ENCODE peak calls at places on chromosomes 3 and 15, in eight cellular contexts. One of them, this sample, is unnamed. For H3K4me1, the result is how much of the 10 kb centered on the place peaks cover.

GRCh38 chr3:126049289-126050049 is 34.5 kb downstream of the SLC41A3 start:
- DNase-seq in GM23338: no peak
- DNase-seq in tibial nerve: no peak
- DNase-seq in fibroblast of lung: no peak
- DNase-seq in heart right ventricle: no peak
- DNase-seq in mammary epithelial cell: no peak
- DNase-seq in cardiac muscle cell: no peak
- DNase-seq in Caco-2: peak
- DNase-seq in this sample: no peak

GRCh38 chr3:190491533-190492054 is 22.3 kb upstream of the IL1RAP start:
- DNase-seq in GM23338: no peak
- DNase-seq in tibial nerve: no peak
- DNase-seq in fibroblast of lung: peak
- DNase-seq in heart right ventricle: peak
- DNase-seq in mammary epithelial cell: peak
- DNase-seq in cardiac muscle cell: no peak
- DNase-seq in Caco-2: no peak
- DNase-seq in this sample: no peak

GRCh38 chr3:8768364-8769087 is 887 bp downstream of the OXTR start:
- DNase-seq in GM23338: peak
- DNase-seq in tibial nerve: no peak
- DNase-seq in fibroblast of lung: peak
- DNase-seq in heart right ventricle: no peak
- DNase-seq in mammary epithelial cell: no peak
- DNase-seq in cardiac muscle cell: no peak
- DNase-seq in Caco-2: no peak
- DNase-seq in this sample: no peak

GRCh38 chr3:24657870-24658535 is 163.4 kb upstream of the THRB start:
- DNase-seq in GM23338: no peak
- DNase-seq in tibial nerve: no peak
- DNase-seq in fibroblast of lung: no peak
- DNase-seq in heart right ventricle: no peak
- DNase-seq in mammary epithelial cell: no peak
- DNase-seq in cardiac muscle cell: no peak
- DNase-seq in Caco-2: no peak
- DNase-seq in this sample: no peak

GRCh38 chr3:16477501-16477900 is 36.0 kb downstream of the RFTN1 start:
- DNase-seq in GM23338: no peak
- DNase-seq in tibial nerve: no peak
- DNase-seq in fibroblast of lung: peak
- DNase-seq in heart right ventricle: no peak
- DNase-seq in mammary epithelial cell: no peak
- DNase-seq in cardiac muscle cell: no peak
- DNase-seq in Caco-2: no peak
- DNase-seq in this sample: no peak

GRCh38 chr3:193734737-193735366 is 141.8 kb downstream of the OPA1 start:
- DNase-seq in GM23338: no peak
- DNase-seq in tibial nerve: no peak
- DNase-seq in fibroblast of lung: no peak
- DNase-seq in heart right ventricle: no peak
- DNase-seq in mammary epithelial cell: no peak
- DNase-seq in cardiac muscle cell: no peak
- DNase-seq in Caco-2: no peak
- DNase-seq in this sample: no peak

GRCh38 chr3:65914032-65914739 is 124.5 kb downstream of the MAGI1 start:
- DNase-seq in GM23338: peak
- DNase-seq in tibial nerve: no peak
- DNase-seq in fibroblast of lung: no peak
- DNase-seq in heart right ventricle: no peak
- DNase-seq in mammary epithelial cell: no peak
- DNase-seq in cardiac muscle cell: peak
- DNase-seq in Caco-2: no peak
- DNase-seq in this sample: no peak

GRCh38 chr15:22226034-22226790 is 145.9 kb downstream of the OR4M2 start:
- DNase-seq in GM23338: no peak
- DNase-seq in tibial nerve: no peak
- DNase-seq in fibroblast of lung: no peak
- DNase-seq in heart right ventricle: no peak
- DNase-seq in mammary epithelial cell: no peak
- DNase-seq in cardiac muscle cell: no peak
- DNase-seq in Caco-2: no peak
- DNase-seq in this sample: no peak

GRCh38 chr3:4723921-4724698 is 231.0 kb downstream of the ITPR1 start:
- DNase-seq in GM23338: no peak
- DNase-seq in tibial nerve: no peak
- DNase-seq in fibroblast of lung: no peak
- DNase-seq in heart right ventricle: no peak
- DNase-seq in mammary epithelial cell: no peak
- DNase-seq in cardiac muscle cell: no peak
- DNase-seq in Caco-2: no peak
- DNase-seq in this sample: no peak

GRCh38 chr15:101024111-101024695 is 105.0 kb downstream of the LRRK1 start:
- DNase-seq in GM23338: no peak
- DNase-seq in tibial nerve: peak
- DNase-seq in fibroblast of lung: peak
- DNase-seq in heart right ventricle: no peak
- DNase-seq in mammary epithelial cell: no peak
- DNase-seq in cardiac muscle cell: peak
- DNase-seq in Caco-2: no peak
- DNase-seq in this sample: peak

GRCh38 chr3:126781406-126781805 is 77.4 kb downstream of the CHCHD6 start:
- DNase-seq in GM23338: no peak
- DNase-seq in tibial nerve: no peak
- DNase-seq in fibroblast of lung: peak
- DNase-seq in heart right ventricle: no peak
- DNase-seq in mammary epithelial cell: no peak
- DNase-seq in cardiac muscle cell: no peak
- DNase-seq in Caco-2: no peak
- DNase-seq in this sample: no peak

GRCh38 chr15:43939070-43939469 is 112.3 kb downstream of the WDR76 start:
- DNase-seq in GM23338: peak
- DNase-seq in tibial nerve: no peak
- DNase-seq in fibroblast of lung: no peak
- DNase-seq in heart right ventricle: no peak
- DNase-seq in mammary epithelial cell: no peak
- DNase-seq in cardiac muscle cell: peak
- DNase-seq in Caco-2: no peak
- DNase-seq in this sample: no peak

GRCh38 chr3:25604107-25604805 is 60.5 kb downstream of the TOP2B start:
- DNase-seq in GM23338: no peak
- DNase-seq in tibial nerve: no peak
- DNase-seq in fibroblast of lung: peak
- DNase-seq in heart right ventricle: no peak
- DNase-seq in mammary epithelial cell: peak
- DNase-seq in cardiac muscle cell: peak
- DNase-seq in Caco-2: no peak
- DNase-seq in this sample: no peak

GRCh38 chr3:134212898-134213665 is 37.6 kb downstream of the RYK start:
- DNase-seq in GM23338: peak
- DNase-seq in tibial nerve: peak
- DNase-seq in fibroblast of lung: peak
- DNase-seq in heart right ventricle: peak
- DNase-seq in mammary epithelial cell: peak
- DNase-seq in cardiac muscle cell: peak
- DNase-seq in Caco-2: peak
- DNase-seq in this sample: peak

GRCh38 chr15:99106417-99107220 is 1.7 kb downstream of the SYNM start:
- DNase-seq in GM23338: no peak
- DNase-seq in tibial nerve: no peak
- DNase-seq in fibroblast of lung: peak
- DNase-seq in heart right ventricle: peak
- DNase-seq in mammary epithelial cell: no peak
- DNase-seq in cardiac muscle cell: peak
- DNase-seq in Caco-2: no peak
- DNase-seq in this sample: no peak

GRCh38 chr3:113436794-113437193 is 4.5 kb downstream of the CFAP44 start:
- DNase-seq in GM23338: peak
- DNase-seq in tibial nerve: no peak
- DNase-seq in fibroblast of lung: peak
- DNase-seq in heart right ventricle: no peak
- DNase-seq in mammary epithelial cell: peak
- DNase-seq in cardiac muscle cell: peak
- DNase-seq in Caco-2: no peak
- DNase-seq in this sample: no peak

DNA sequence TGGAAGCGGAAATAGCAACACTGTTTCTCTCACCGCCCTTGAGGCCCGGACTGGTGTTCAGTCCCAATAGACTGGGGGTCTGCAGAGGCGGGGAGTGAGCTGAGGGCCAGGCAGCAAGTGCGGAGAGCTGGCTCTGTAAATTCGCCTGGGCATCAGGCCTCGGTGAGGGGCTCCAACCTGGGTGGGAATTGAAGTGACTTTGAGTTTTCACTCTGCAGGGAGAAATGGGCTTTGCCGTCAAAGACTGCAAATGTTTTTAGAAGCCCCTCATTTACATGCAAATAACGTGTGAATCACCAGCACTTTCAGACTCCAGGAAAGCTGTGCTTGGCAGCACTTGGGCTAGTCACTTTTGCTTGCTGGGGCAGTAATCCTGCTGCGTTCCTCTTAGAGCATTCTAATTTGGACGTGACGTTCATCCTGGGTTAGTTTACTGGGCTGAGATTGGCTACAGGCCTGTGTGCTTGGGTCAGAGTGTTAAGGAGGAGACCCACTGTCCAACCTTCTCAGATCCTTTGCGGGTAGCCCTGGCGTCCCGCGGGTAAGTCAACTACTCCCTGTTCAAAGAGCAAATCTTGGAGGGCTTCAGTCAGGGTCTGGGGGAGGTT is 88.7 kb downstream of the AAGAB start:
- DNase-seq in GM23338: peak
- DNase-seq in tibial nerve: no peak
- DNase-seq in fibroblast of lung: peak
- DNase-seq in heart right ventricle: no peak
- DNase-seq in mammary epithelial cell: no peak
- DNase-seq in cardiac muscle cell: peak
- DNase-seq in Caco-2: no peak
- DNase-seq in this sample: no peak
- H3K4me1 ChIP-seq in GM23338: under half
- H3K4me1 ChIP-seq in tibial nerve: half or more
- H3K4me1 ChIP-seq in fibroblast of lung: half or more
- H3K4me1 ChIP-seq in heart right ventricle: half or more
- H3K4me1 ChIP-seq in mammary epithelial cell: under half
- H3K4me1 ChIP-seq in cardiac muscle cell: under half
- H3K4me1 ChIP-seq in Caco-2: under half
- H3K4me1 ChIP-seq in this sample: under half

GRCh38 chr15:90097475-90097874 is 4.8 kb downstream of the IDH2 start:
- DNase-seq in GM23338: no peak
- DNase-seq in tibial nerve: no peak
- DNase-seq in fibroblast of lung: no peak
- DNase-seq in heart right ventricle: no peak
- DNase-seq in mammary epithelial cell: no peak
- DNase-seq in cardiac muscle cell: no peak
- DNase-seq in Caco-2: no peak
- DNase-seq in this sample: peak

GRCh38 chr15:90099072-90099867 is 3.0 kb downstream of the IDH2 start:
- DNase-seq in GM23338: peak
- DNase-seq in tibial nerve: no peak
- DNase-seq in fibroblast of lung: no peak
- DNase-seq in heart right ventricle: no peak
- DNase-seq in mammary epithelial cell: no peak
- DNase-seq in cardiac muscle cell: no peak
- DNase-seq in Caco-2: no peak
- DNase-seq in this sample: peak

GRCh38 chr15:90101969-90102890 is at the start of gene IDH2:
- DNase-seq in GM23338: peak
- DNase-seq in tibial nerve: peak
- DNase-seq in fibroblast of lung: peak
- DNase-seq in heart right ventricle: peak
- DNase-seq in mammary epithelial cell: peak
- DNase-seq in cardiac muscle cell: peak
- DNase-seq in Caco-2: peak
- DNase-seq in this sample: peak

GRCh38 chr15:90101130-90101968 is 919 bp downstream of the IDH2 start:
- DNase-seq in GM23338: peak
- DNase-seq in tibial nerve: peak
- DNase-seq in fibroblast of lung: peak
- DNase-seq in heart right ventricle: peak
- DNase-seq in mammary epithelial cell: no peak
- DNase-seq in cardiac muscle cell: peak
- DNase-seq in Caco-2: no peak
- DNase-seq in this sample: peak

GRCh38 chr15:90099868-90100854 is 2.1 kb downstream of the IDH2 start:
- DNase-seq in GM23338: no peak
- DNase-seq in tibial nerve: peak
- DNase-seq in fibroblast of lung: peak
- DNase-seq in heart right ventricle: no peak
- DNase-seq in mammary epithelial cell: peak
- DNase-seq in cardiac muscle cell: peak
- DNase-seq in Caco-2: no peak
- DNase-seq in this sample: peak
- H3K4me3 ChIP-seq in GM23338: no peak
- H3K4me3 ChIP-seq in tibial nerve: no peak
- H3K4me3 ChIP-seq in fibroblast of lung: peak
- H3K4me3 ChIP-seq in heart right ventricle: peak
- H3K4me3 ChIP-seq in mammary epithelial cell: no peak
- H3K4me3 ChIP-seq in cardiac muscle cell: peak
- H3K4me3 ChIP-seq in Caco-2: no peak
- H3K4me3 ChIP-seq in this sample: no peak

GRCh38 chr3:51057111-51057510 is 328.0 kb upstream of the MANF start:
- DNase-seq in GM23338: no peak
- DNase-seq in tibial nerve: no peak
- DNase-seq in fibroblast of lung: no peak
- DNase-seq in heart right ventricle: no peak
- DNase-seq in mammary epithelial cell: no peak
- DNase-seq in cardiac muscle cell: no peak
- DNase-seq in Caco-2: no peak
- DNase-seq in this sample: no peak
- H3K4me1 ChIP-seq in GM23338: under half
- H3K4me1 ChIP-seq in tibial nerve: under half
- H3K4me1 ChIP-seq in fibroblast of lung: under half
- H3K4me1 ChIP-seq in heart right ventricle: under half
- H3K4me1 ChIP-seq in mammary epithelial cell: under half
- H3K4me1 ChIP-seq in cardiac muscle cell: under half
- H3K4me1 ChIP-seq in Caco-2: under half
- H3K4me1 ChIP-seq in this sample: under half

GRCh38 chr15:88512606-88513005 is 33.9 kb downstream of the DET1 start:
- DNase-seq in GM23338: no peak
- DNase-seq in tibial nerve: no peak
- DNase-seq in fibroblast of lung: peak
- DNase-seq in heart right ventricle: no peak
- DNase-seq in mammary epithelial cell: no peak
- DNase-seq in cardiac muscle cell: no peak
- DNase-seq in Caco-2: no peak
- DNase-seq in this sample: no peak

GRCh38 chr15:88509964-88510363 is 36.5 kb downstream of the DET1 start:
- DNase-seq in GM23338: no peak
- DNase-seq in tibial nerve: no peak
- DNase-seq in fibroblast of lung: no peak
- DNase-seq in heart right ventricle: no peak
- DNase-seq in mammary epithelial cell: no peak
- DNase-seq in cardiac muscle cell: no peak
- DNase-seq in Caco-2: no peak
- DNase-seq in this sample: no peak

GRCh38 chr15:88511161-88511560 is 35.3 kb downstream of the DET1 start:
- DNase-seq in GM23338: no peak
- DNase-seq in tibial nerve: no peak
- DNase-seq in fibroblast of lung: no peak
- DNase-seq in heart right ventricle: no peak
- DNase-seq in mammary epithelial cell: no peak
- DNase-seq in cardiac muscle cell: no peak
- DNase-seq in Caco-2: no peak
- DNase-seq in this sample: no peak

GRCh38 chr15:88509321-88509720 is 37.2 kb downstream of the DET1 start:
- DNase-seq in GM23338: no peak
- DNase-seq in tibial nerve: no peak
- DNase-seq in fibroblast of lung: no peak
- DNase-seq in heart right ventricle: no peak
- DNase-seq in mammary epithelial cell: no peak
- DNase-seq in cardiac muscle cell: no peak
- DNase-seq in Caco-2: no peak
- DNase-seq in this sample: no peak

GRCh38 chr15:88513195-88513594 is 33.3 kb downstream of the DET1 start:
- DNase-seq in GM23338: no peak
- DNase-seq in tibial nerve: no peak
- DNase-seq in fibroblast of lung: peak
- DNase-seq in heart right ventricle: no peak
- DNase-seq in mammary epithelial cell: peak
- DNase-seq in cardiac muscle cell: no peak
- DNase-seq in Caco-2: no peak
- DNase-seq in this sample: no peak
- H3K4me3 ChIP-seq in GM23338: no peak
- H3K4me3 ChIP-seq in tibial nerve: no peak
- H3K4me3 ChIP-seq in fibroblast of lung: no peak
- H3K4me3 ChIP-seq in heart right ventricle: no peak
- H3K4me3 ChIP-seq in mammary epithelial cell: no peak
- H3K4me3 ChIP-seq in cardiac muscle cell: no peak
- H3K4me3 ChIP-seq in Caco-2: no peak
- H3K4me3 ChIP-seq in this sample: no peak